ENCODE peak calls at places on chromosomes 11 and 22, in nine cellular contexts. W, B, E, S, P, J, V, H and F are unnamed samples.

GRCh38 chr11:107876141-107876540 is 17.6 kb upstream of the SLC35F2 start:
- DNase-seq in W (no peak), B (no peak), E (no peak), S (no peak), P (no peak), J (no peak), V (no peak), H (no peak), F (no peak)

GRCh38 chr11:114284021-114284420 is 12.2 kb upstream of the NNMT start:
- DNase-seq in W (no peak), B (no peak), E (no peak), S (no peak), P (no peak), J (no peak), V (no peak), H (peak; percentile 25), F (no peak)

GRCh38 chr11:41522899-41523672 is 63.6 kb upstream of the LRRC4C start:
- DNase-seq in W (no peak), B (no peak), E (no peak), S (no peak), P (no peak), J (no peak), V (no peak), H (no peak), F (no peak)

GRCh38 chr11:126601550-126602215 is 246.2 kb downstream of the ST3GAL4 start:
- DNase-seq in W (no peak), B (peak; percentile 71), E (no peak), S (no peak), P (no peak), J (no peak), V (no peak), H (no peak), F (no peak)

GRCh38 chr22:46578251-46578823 is 40.9 kb upstream of the CELSR1 start:
- DNase-seq in W (peak; percentile 76), B (no peak), E (no peak), S (no peak), P (peak; percentile 59), J (peak; percentile 21), V (no peak), H (no peak), F (no peak)

GRCh38 chr22:20946080-20946986 is 20.7 kb upstream of the AIFM3 start:
- DNase-seq in W (no peak), B (no peak), E (no peak), S (no peak), P (no peak), J (no peak), V (no peak), H (no peak), F (no peak)

GRCh38 chr11:119315139-119316016 is 1.6 kb downstream of the MCAM start:
- DNase-seq in W (no peak), B (no peak), E (peak; percentile 34), S (no peak), P (no peak), J (peak; percentile 41), V (peak; percentile 68), H (peak; percentile 35), F (peak; percentile 82)

GRCh38 chr11:63277345-63277943 is 34.0 kb upstream of the SLC22A25 start:
- DNase-seq in W (no peak), B (no peak), E (no peak), S (no peak), P (no peak), J (no peak), V (no peak), H (no peak), F (no peak)

GRCh38 chr22:48488611-48489456 is 1338.8 kb downstream of the BRD1 start:
- DNase-seq in W (no peak), B (peak; percentile 66), E (no peak), S (no peak), P (no peak), J (no peak), V (no peak), H (no peak), F (no peak)

GRCh38 chr22:42682113-42682851 is 33.1 kb upstream of the CYB5R3 start:
- DNase-seq in W (no peak), B (no peak), E (no peak), S (no peak), P (no peak), J (no peak), V (no peak), H (no peak), F (no peak)

GRCh38 chr22:42683599-42684283 is 34.5 kb upstream of the CYB5R3 start:
- DNase-seq in W (peak; percentile 38), B (no peak), E (no peak), S (no peak), P (peak; percentile 83), J (peak; percentile 86), V (no peak), H (peak; percentile 76), F (no peak)

GRCh38 chr22:42678894-42679293 is 29.7 kb upstream of the CYB5R3 start:
- DNase-seq in W (no peak), B (no peak), E (no peak), S (no peak), P (no peak), J (no peak), V (no peak), H (no peak), F (no peak)

GRCh38 chr22:42684462-42685195 is 35.4 kb upstream of the CYB5R3 start:
- DNase-seq in W (peak; percentile 35), B (no peak), E (no peak), S (no peak), P (peak; percentile 68), J (no peak), V (no peak), H (no peak), F (no peak)

DNA sequence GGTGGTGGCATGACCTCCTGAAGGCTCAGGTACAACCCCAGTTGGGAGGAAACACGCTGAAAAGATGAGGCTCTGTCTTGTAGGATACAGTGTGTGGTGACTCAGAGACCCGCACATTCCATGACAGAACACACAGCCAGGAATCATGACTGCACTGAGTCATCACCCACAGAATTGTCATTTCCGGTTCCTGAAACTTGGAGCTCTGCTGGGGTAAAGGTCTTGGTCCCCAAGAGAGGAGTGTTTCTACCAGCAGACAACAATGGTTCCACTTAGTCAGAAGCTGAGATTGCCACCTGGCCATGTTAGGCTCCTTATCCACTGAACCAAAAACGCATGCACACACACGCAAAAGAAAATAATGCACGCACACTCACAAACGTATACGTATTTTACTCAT is 31.5 kb upstream of the CYB5R3 start:
- DNase-seq in W (peak; percentile 37), B (no peak), E (no peak), S (no peak), P (no peak), J (no peak), V (peak; percentile 53), H (peak; percentile 50), F (peak; percentile 87)
- H3K4me1 ChIP-seq in W (peaks cover 23% of the 10 kb centered on the region), B (no peaks in the 10 kb centered on the region), E (no peaks in the 10 kb centered on the region), S (no peaks in the 10 kb centered on the region), P (peaks cover 35% of the 10 kb centered on the region), J (peaks cover 94% of the 10 kb centered on the region), V (peaks cover 8% of the 10 kb centered on the region), H (peaks cover 44% of the 10 kb centered on the region), F (peaks cover 74% of the 10 kb centered on the region)

DNA sequence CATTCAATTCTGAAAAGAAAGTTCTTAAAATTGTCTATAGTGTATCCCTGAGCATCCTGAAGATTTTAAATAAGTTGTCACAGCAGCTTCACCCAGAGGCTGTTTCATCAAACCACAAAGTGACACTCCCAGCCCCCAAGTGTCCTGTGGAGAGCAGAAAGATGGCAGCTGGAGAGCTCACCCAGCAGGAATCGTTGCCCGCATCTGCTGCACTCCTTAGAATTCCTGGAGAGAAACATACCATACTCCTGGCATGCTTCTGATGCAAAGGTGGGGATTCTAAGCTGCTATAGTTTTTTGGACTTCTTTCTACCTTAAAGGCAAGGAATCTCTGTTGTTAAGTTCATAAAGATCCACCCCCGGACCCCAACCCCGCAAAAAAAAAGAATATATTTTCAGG is 13.5 kb upstream of the CYB5R2 start:
- DNase-seq in W (no peak), B (no peak), E (no peak), S (no peak), P (no peak), J (no peak), V (no peak), H (no peak), F (no peak)
- H3K27ac ChIP-seq in W (no peak overlapping the region), B (no peak overlapping the region), E (no peak overlapping the region), S (no peak overlapping the region), P (no peak overlapping the region), J (no peak overlapping the region), V (no peak overlapping the region), H (no peak overlapping the region), F (no peak overlapping the region)

GRCh38 chr11:16811136-16812020 is 72.9 kb downstream of the C11orf58 start:
- DNase-seq in W (no peak), B (no peak), E (no peak), S (no peak), P (no peak), J (no peak), V (no peak), H (no peak), F (no peak)

GRCh38 chr11:16813141-16813540 is 74.7 kb downstream of the C11orf58 start:
- DNase-seq in W (no peak), B (no peak), E (no peak), S (no peak), P (no peak), J (no peak), V (no peak), H (no peak), F (no peak)

GRCh38 chr11:16812274-16812673 is 73.8 kb downstream of the C11orf58 start:
- DNase-seq in W (no peak), B (peak; percentile 47), E (no peak), S (no peak), P (no peak), J (no peak), V (no peak), H (no peak), F (no peak)

GRCh38 chr11:16807306-16807705 is 68.9 kb downstream of the C11orf58 start:
- DNase-seq in W (no peak), B (no peak), E (no peak), S (no peak), P (no peak), J (no peak), V (no peak), H (no peak), F (no peak)

GRCh38 chr11:16809901-16810668 is 71.6 kb downstream of the C11orf58 start:
- DNase-seq in W (peak; percentile 77), B (no peak), E (no peak), S (no peak), P (no peak), J (peak; percentile 58), V (no peak), H (peak; percentile 43), F (peak; percentile 47)
- H3K4me1 ChIP-seq in W (peaks cover 1% of the 10 kb centered on the region), B (peaks cover 15% of the 10 kb centered on the region), E (no peaks in the 10 kb centered on the region), S (no peaks in the 10 kb centered on the region), P (peaks cover 15% of the 10 kb centered on the region), J (peaks cover 81% of the 10 kb centered on the region), V (peaks cover 8% of the 10 kb centered on the region), H (peaks cover 4% of the 10 kb centered on the region), F (no peaks in the 10 kb centered on the region)

DNA sequence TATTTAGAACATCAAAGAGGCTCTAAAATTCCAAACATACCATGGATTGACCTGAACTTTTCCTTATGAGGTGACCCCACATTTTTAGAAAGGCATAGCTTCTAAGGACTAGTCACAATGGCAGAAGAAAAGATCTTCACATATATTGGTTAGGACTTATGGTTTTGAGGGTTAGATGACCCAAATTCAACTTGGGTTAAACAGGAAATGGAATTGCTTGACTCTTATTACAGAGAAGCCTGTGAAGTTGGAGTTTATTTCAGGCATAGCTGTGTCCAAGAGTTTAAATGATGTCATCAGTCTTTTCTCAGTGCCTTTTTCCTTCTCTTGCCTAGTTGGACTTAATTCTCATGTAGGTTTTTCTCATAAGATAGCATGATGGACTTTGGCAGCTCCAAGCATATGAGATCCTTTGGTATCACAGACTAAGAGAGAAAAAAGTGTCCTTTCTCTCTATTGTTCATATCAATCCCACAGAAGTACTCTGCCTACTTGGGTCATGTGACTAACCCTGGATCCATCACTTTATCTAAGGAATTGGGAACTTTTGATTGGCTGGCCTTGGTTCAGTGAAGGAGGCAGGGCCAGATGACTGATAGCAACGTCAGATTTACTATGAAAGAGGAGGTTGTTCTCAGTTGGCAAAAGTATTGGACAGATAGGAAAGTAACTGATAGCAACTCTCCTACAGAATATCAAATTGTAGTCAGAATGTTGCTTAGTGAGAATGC is 17.3 kb upstream of the RAG1 start:
- DNase-seq in W (no peak), B (no peak), E (no peak), S (no peak), P (no peak), J (no peak), V (no peak), H (no peak), F (no peak)
- H3K27ac ChIP-seq in W (no peak overlapping the region), B (no peak overlapping the region), E (no peak overlapping the region), S (no peak overlapping the region), P (no peak overlapping the region), J (no peak overlapping the region), V (no peak overlapping the region), H (no peak overlapping the region), F (no peak overlapping the region)